ENCODE peak calls at places on chromosomes 7 and 10, in ten cellular contexts. Y is heart right ventricle; X is cardiac muscle cell; A is body of pancreas; I is heart left ventricle; E is CD8-positive, alpha-beta T cell; J is psoas muscle; G is effector memory CD4-positive, alpha-beta T cell; P is kidney epithelial cell; U is Caco-2. C is an unnamed sample. For H3K27me3, the result is how much of the 10 kb centered on the place peaks cover.

GRCh38 chr10:96685297-96685696 is 35.0 kb downstream of the PIK3AP1 start:
- DNase-seq in X (no peak), Y (no peak), J (no peak), A (no peak), U (no peak), E (no peak), G (no peak), I (no peak), P (no peak), C (no peak)

GRCh38 chr10:30384791-30385201 is 35.7 kb upstream of the MTPAP start:
- DNase-seq in P (no peak), X (peak), E (no peak), I (no peak), Y (no peak), A (peak), J (no peak), U (no peak), G (no peak), C (no peak)

GRCh38 chr7:7554647-7555575 is 11.8 kb upstream of the MIOS start:
- DNase-seq in X (no peak), Y (no peak), I (no peak), E (no peak), G (no peak), A (no peak), P (no peak), U (no peak), J (peak), C (no peak)

GRCh38 chr10:49435225-49435624 is 39.3 kb upstream of the DRGX start:
- DNase-seq in P (no peak), U (no peak), I (no peak), X (no peak), G (no peak), Y (no peak), A (no peak), J (no peak), E (no peak), C (no peak)

GRCh38 chr10:94358480-94358879 is 4.3 kb downstream of the NOC3L start:
- DNase-seq in U (no peak), A (no peak), E (no peak), X (peak), I (no peak), G (no peak), J (no peak), P (peak), Y (no peak), C (peak)

GRCh38 chr10:124001391-124002260 is 91.8 kb downstream of the CHST15 start:
- DNase-seq in U (no peak), P (no peak), E (no peak), A (no peak), Y (peak), I (no peak), J (no peak), X (no peak), G (no peak), C (no peak)

GRCh38 chr7:105408791-105409410 is 20.2 kb upstream of the SRPK2 start:
- DNase-seq in U (no peak), P (no peak), A (no peak), E (no peak), Y (no peak), G (no peak), X (no peak), J (no peak), I (no peak), C (no peak)

GRCh38 chr7:137771679-137772078 is 75.1 kb downstream of the DGKI start:
- DNase-seq in Y (no peak), I (no peak), P (peak), E (no peak), G (no peak), A (no peak), U (no peak), J (no peak), X (peak), C (peak)

GRCh38 chr7:53485354-53485753 is 449.9 kb downstream of the POM121L12 start:
- DNase-seq in J (no peak), Y (no peak), G (no peak), P (no peak), X (no peak), A (no peak), I (no peak), E (no peak), U (no peak), C (no peak)

GRCh38 chr10:44309939-44310761 is 74.7 kb downstream of the CXCL12 start:
- DNase-seq in A (no peak), P (no peak), I (no peak), E (no peak), J (no peak), X (no peak), G (no peak), Y (no peak), U (no peak), C (no peak)

GRCh38 chr7:134903073-134903790 is 83.1 kb upstream of the AGBL3 start:
- DNase-seq in X (peak), Y (no peak), J (no peak), I (no peak), G (no peak), A (no peak), E (no peak), P (no peak), U (no peak), C (no peak)

GRCh38 chr7:96426685-96427084 is 104.8 kb upstream of the SLC25A13 start:
- DNase-seq in X (no peak), I (no peak), U (no peak), A (no peak), P (no peak), Y (no peak), J (no peak), E (no peak), G (no peak), C (no peak)

GRCh38 chr7:134016223-134016941 is 110.8 kb upstream of the LRGUK start:
- DNase-seq in A (peak), X (peak), E (no peak), U (peak), J (no peak), I (peak), P (peak), G (no peak), Y (peak), C (no peak)

GRCh38 chr7:115924398-115924797 is 106.2 kb downstream of the TFEC start:
- DNase-seq in U (no peak), A (no peak), P (no peak), J (no peak), Y (no peak), X (no peak), G (no peak), E (no peak), I (no peak), C (no peak)

GRCh38 chr10:124394583-124394982 is 24.1 kb downstream of the OAT start:
- DNase-seq in G (no peak), I (no peak), U (no peak), J (no peak), E (no peak), P (no peak), A (no peak), X (no peak), Y (no peak), C (no peak)

GRCh38 chr7:34396437-34397064 is 261.5 kb upstream of the NPSR1 start:
- DNase-seq in A (no peak), I (no peak), U (no peak), G (no peak), X (no peak), P (no peak), E (no peak), Y (no peak), J (no peak), C (no peak)

GRCh38 chr7:76272872-76273271 is 29.6 kb upstream of the HSPB1 start:
- DNase-seq in I (no peak), G (no peak), X (no peak), P (no peak), U (no peak), E (no peak), A (no peak), J (no peak), Y (no peak), C (no peak)

GRCh38 chr7:111591-111990 is 80.8 kb upstream of the FAM20C start:
- DNase-seq in E (no peak), J (no peak), P (no peak), X (no peak), Y (no peak), I (no peak), A (no peak), G (no peak), U (no peak), C (no peak)

GRCh38 chr7:151058766-151059361 is 525 bp upstream of the SLC4A2 start:
- DNase-seq in I (no peak), G (no peak), E (no peak), J (no peak), P (no peak), X (peak), Y (no peak), A (peak), U (no peak), C (no peak)

GRCh38 chr7:79553811-79554555 is 100.5 kb upstream of the MAGI2 start:
- DNase-seq in A (no peak), X (peak), P (peak), U (no peak), I (no peak), G (no peak), E (no peak), J (no peak), Y (no peak), C (no peak)

GRCh38 chr7:43449577-43449976 is 133.3 kb upstream of the STK17A start:
- DNase-seq in P (no peak), X (no peak), J (no peak), U (no peak), I (no peak), E (no peak), G (no peak), Y (no peak), A (no peak), C (no peak)

GRCh38 chr7:46754135-46754730 is 827.7 kb downstream of the TNS3 start:
- DNase-seq in J (no peak), A (no peak), G (no peak), Y (no peak), E (no peak), I (no peak), X (peak), U (no peak), P (no peak), C (peak)

GRCh38 chr7:5691536-5692090 is 89.8 kb downstream of the RNF216 start:
- DNase-seq in X (peak), P (no peak), G (no peak), U (no peak), E (no peak), I (no peak), A (no peak), J (no peak), Y (no peak), C (no peak)

GRCh38 chr10:42781893-42782445 is 626 bp upstream of the BMS1 start:
- DNase-seq in A (no peak), P (no peak), G (no peak), U (no peak), J (no peak), E (no peak), X (peak), Y (peak), I (no peak), C (no peak)

GRCh38 chr10:79059859-79060379 is 8.8 kb upstream of the ZMIZ1 start:
- DNase-seq in A (peak), U (peak), G (no peak), Y (no peak), P (no peak), I (no peak), E (no peak), J (peak), X (no peak), C (no peak)

GRCh38 chr7:133704436-133704835 is 422.7 kb upstream of the LRGUK start:
- DNase-seq in P (no peak), U (no peak), J (no peak), I (no peak), E (no peak), A (no peak), Y (no peak), G (no peak), X (no peak), C (no peak)

GRCh38 chr10:125823663-125824251 is 411 bp downstream of the BCCIP start:
- DNase-seq in I (no peak), Y (no peak), P (no peak), J (no peak), E (peak), A (peak), G (no peak), X (no peak), U (no peak), C (no peak)

GRCh38 chr7:102967798-102968197 is 55.0 kb downstream of the LRRC17 start:
- DNase-seq in U (no peak), G (no peak), I (no peak), Y (no peak), E (no peak), P (no peak), J (no peak), A (no peak), X (peak), C (no peak)

GRCh38 chr7:92831716-92832622 is 4.4 kb downstream of the CDK6 start:
- DNase-seq in A (no peak), P (no peak), Y (no peak), U (peak), E (no peak), I (no peak), J (no peak), G (no peak), X (peak), C (peak)

GRCh38 chr7:73715648-73716317 is 3.7 kb downstream of the STX1A start:
- DNase-seq in J (no peak), E (no peak), X (peak), U (peak), Y (no peak), P (peak), G (no peak), I (no peak), A (peak), C (peak)

GRCh38 chr10:100729877-100730738 is 15.3 kb upstream of the PAX2 start:
- DNase-seq in U (no peak), J (no peak), A (no peak), I (no peak), P (no peak), E (no peak), Y (no peak), X (no peak), G (no peak), C (no peak)

GRCh38 chr7:99579281-99579955 is 18.6 kb upstream of the TMEM225B start:
- DNase-seq in P (no peak), U (no peak), X (no peak), A (no peak), Y (no peak), J (no peak), I (no peak), E (no peak), G (no peak), C (no peak)

GRCh38 chr10:92750788-92751533 is 61.2 kb downstream of the HHEX start:
- DNase-seq in E (no peak), Y (no peak), J (no peak), P (no peak), A (no peak), I (no peak), X (peak), U (no peak), G (no peak), C (peak)

GRCh38 chr10:33506838-33507661 is 172.6 kb upstream of the NRP1 start:
- DNase-seq in J (no peak), G (no peak), U (no peak), A (no peak), Y (no peak), P (no peak), X (peak), I (no peak), E (no peak), C (no peak)

GRCh38 chr7:130910949-130911944 is 177.2 kb upstream of the KLF14 start:
- DNase-seq in G (no peak), A (no peak), X (peak), I (no peak), P (no peak), U (no peak), E (peak), J (no peak), Y (no peak), C (no peak)

GRCh38 chr10:24826022-24826421 is 102.3 kb upstream of the ARHGAP21 start:
- DNase-seq in U (no peak), J (no peak), G (no peak), A (no peak), P (peak), Y (no peak), X (peak), I (no peak), E (no peak), C (peak)

GRCh38 chr7:64876792-64877713 is 26.0 kb upstream of the ZNF273 start:
- DNase-seq in I (peak), A (peak), G (peak), U (peak), J (peak), X (peak), E (peak), Y (peak), P (no peak), C (no peak)

GRCh38 chr7:115678049-115678982 is 352.2 kb downstream of the TFEC start:
- DNase-seq in I (no peak), U (no peak), E (no peak), J (no peak), X (peak), A (peak), P (no peak), Y (no peak), G (no peak), C (peak)

DNA sequence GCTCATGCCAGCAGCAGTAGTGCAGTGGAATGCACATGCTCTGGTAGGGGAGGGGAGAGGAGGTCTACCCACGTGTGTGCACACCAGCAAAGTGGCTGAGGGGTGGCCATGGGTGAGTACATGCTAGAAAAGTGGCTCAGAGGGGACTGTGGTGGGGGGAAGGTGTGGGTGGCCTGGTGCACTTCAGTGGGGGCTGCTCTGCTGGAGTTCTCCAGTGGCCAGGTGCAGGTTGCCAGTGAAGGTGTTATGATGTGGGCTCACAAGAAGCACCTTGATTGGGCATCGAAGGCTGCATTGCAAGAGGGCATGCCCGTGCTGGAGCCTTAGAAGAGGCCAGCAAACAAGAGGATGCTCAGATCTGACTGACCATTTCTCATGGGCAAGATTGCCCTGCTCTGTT is 613.6 kb upstream of the PHF14 start:
- DNase-seq in U (no peak), I (no peak), X (no peak), E (no peak), A (no peak), P (no peak), G (no peak), Y (no peak), J (no peak), C (no peak)
- H3K27me3 ChIP-seq in U (under half), I (under half), X (under half), E (under half), A (under half), P (under half), G (under half), Y (under half), J (under half), C (under half)

DNA sequence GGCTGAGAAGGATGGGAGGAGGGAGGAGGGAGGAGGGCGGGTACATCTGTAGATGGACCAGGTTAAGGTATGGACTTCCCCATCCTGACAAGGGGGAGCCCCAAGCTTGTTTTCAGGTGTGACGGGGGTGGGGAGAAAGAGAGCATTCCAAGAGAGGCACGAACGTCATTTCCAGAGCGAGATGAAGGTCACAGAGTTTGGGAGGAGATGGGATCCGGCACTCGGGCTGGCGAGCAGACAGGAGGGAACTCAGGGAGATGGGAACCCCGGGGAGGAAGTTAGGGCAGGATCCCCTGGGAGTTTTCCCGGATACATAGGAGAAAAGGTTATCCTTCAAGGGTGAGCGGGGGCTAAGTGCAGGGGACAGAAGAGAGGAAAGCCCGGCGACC is 118.8 kb downstream of the CUX1 start:
- DNase-seq in X (no peak), J (no peak), U (no peak), E (no peak), I (peak), A (no peak), Y (peak), G (no peak), P (no peak), C (no peak)
- H3K4me3 ChIP-seq in X (peak), J (peak), U (no peak), E (no peak), I (peak), A (no peak), Y (peak), G (no peak), P (no peak), C (no peak)

GRCh38 chr7:143848192-143848591 is 53.8 kb downstream of the TCAF1 start:
- DNase-seq in I (no peak), E (no peak), X (no peak), P (no peak), J (no peak), U (no peak), G (no peak), Y (no peak), A (no peak), C (no peak)
- H3K27me3 ChIP-seq in I (under half), E (under half), X (under half), P (under half), J (under half), U (under half), G (under half), Y (under half), A (under half), C (under half)

DNA sequence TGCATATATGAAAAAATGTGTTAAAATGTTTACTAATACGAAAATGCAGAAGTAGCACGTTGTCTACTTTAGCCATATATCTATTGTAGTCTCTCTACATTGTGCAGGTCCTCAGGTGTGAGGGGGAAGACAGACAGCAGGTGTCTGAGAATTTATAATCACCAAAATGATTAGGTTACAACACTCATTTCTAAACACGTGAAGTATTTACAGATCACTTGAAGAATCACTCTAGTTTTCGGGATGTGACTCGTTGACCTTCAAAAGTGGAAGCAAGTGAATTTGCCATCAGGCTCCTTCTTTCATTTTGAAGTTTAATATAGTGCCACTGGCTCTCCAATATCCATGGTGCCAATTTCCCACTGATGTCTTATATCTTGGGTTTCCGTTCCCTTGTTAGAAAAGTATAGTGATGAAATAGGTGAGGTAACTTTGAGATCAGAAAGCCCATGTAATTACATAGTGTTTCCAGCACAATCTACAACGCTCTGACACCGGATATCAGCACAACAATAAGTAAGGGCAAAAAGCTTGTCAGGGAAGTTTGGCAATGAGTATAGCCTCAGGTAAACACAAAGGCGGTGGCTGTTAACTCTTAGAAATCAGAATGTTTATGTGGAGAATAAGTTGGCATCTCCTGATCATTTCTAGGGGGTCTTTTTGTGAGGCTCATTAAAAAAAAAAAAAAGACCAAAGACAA is 57.5 kb upstream of the SP4 start:
- DNase-seq in G (no peak), J (no peak), I (no peak), X (no peak), A (no peak), P (no peak), Y (no peak), E (no peak), U (no peak), C (no peak)
- H3K4me3 ChIP-seq in G (no peak), J (no peak), I (no peak), X (no peak), A (no peak), P (no peak), Y (no peak), E (no peak), U (no peak), C (no peak)

C was measured in BJ.